ENCODE peak calls at places on chromosomes 13 and 19, in seven cellular contexts. One of them, this sample, is unnamed.

GRCh38 chr19:37007587-37008220 is 70.5 kb upstream of the ZNF420 start:
- DNase-seq in IMR-90: no peak
- DNase-seq in stomach: peak; percentile 27
- DNase-seq in heart left ventricle: peak; percentile 74
- DNase-seq in spleen: peak; percentile 81
- DNase-seq in uterus: no peak
- DNase-seq in A549: no peak
- DNase-seq in this sample: no peak

GRCh38 chr13:50198508-50198907 is 183.3 kb downstream of the KCNRG start:
- DNase-seq in IMR-90: peak; percentile 20
- DNase-seq in stomach: no peak
- DNase-seq in heart left ventricle: no peak
- DNase-seq in spleen: no peak
- DNase-seq in uterus: no peak
- DNase-seq in A549: no peak
- DNase-seq in this sample: no peak

GRCh38 chr13:52838433-52839107 is 9.9 kb downstream of the PCDH8 start:
- DNase-seq in IMR-90: no peak
- DNase-seq in stomach: no peak
- DNase-seq in heart left ventricle: no peak
- DNase-seq in spleen: no peak
- DNase-seq in uterus: no peak
- DNase-seq in A549: no peak
- DNase-seq in this sample: no peak

GRCh38 chr13:42361701-42362100 is 89.7 kb downstream of the AKAP11 start:
- DNase-seq in IMR-90: no peak
- DNase-seq in stomach: no peak
- DNase-seq in heart left ventricle: no peak
- DNase-seq in spleen: no peak
- DNase-seq in uterus: no peak
- DNase-seq in A549: no peak
- DNase-seq in this sample: no peak

GRCh38 chr19:2047449-2048103 is 3.5 kb downstream of the MKNK2 start:
- DNase-seq in IMR-90: no peak
- DNase-seq in stomach: peak; percentile 82
- DNase-seq in heart left ventricle: no peak
- DNase-seq in spleen: peak; percentile 79
- DNase-seq in uterus: peak; percentile 68
- DNase-seq in A549: peak; percentile 53
- DNase-seq in this sample: peak; percentile 75

GRCh38 chr13:111458001-111458531 is 137.6 kb downstream of the TEX29 start:
- DNase-seq in IMR-90: no peak
- DNase-seq in stomach: no peak
- DNase-seq in heart left ventricle: no peak
- DNase-seq in spleen: no peak
- DNase-seq in uterus: no peak
- DNase-seq in A549: no peak
- DNase-seq in this sample: no peak

GRCh38 chr13:60591348-60591747 is 194.3 kb downstream of the TDRD3 start:
- DNase-seq in IMR-90: peak; percentile 48
- DNase-seq in stomach: no peak
- DNase-seq in heart left ventricle: no peak
- DNase-seq in spleen: no peak
- DNase-seq in uterus: no peak
- DNase-seq in A549: no peak
- DNase-seq in this sample: peak; percentile 12

GRCh38 chr19:1379961-1380489 is 3.7 kb upstream of the NDUFS7 start:
- DNase-seq in IMR-90: no peak
- DNase-seq in stomach: no peak
- DNase-seq in heart left ventricle: no peak
- DNase-seq in spleen: no peak
- DNase-seq in uterus: no peak
- DNase-seq in A549: no peak
- DNase-seq in this sample: no peak

GRCh38 chr13:102591988-102592781 is 4.6 kb upstream of the TPP2 start:
- DNase-seq in IMR-90: peak; percentile 75
- DNase-seq in stomach: peak; percentile 67
- DNase-seq in heart left ventricle: peak; percentile 68
- DNase-seq in spleen: peak; percentile 90
- DNase-seq in uterus: peak; percentile 79
- DNase-seq in A549: peak; percentile 40
- DNase-seq in this sample: peak; percentile 61
- TF ChIP-seq POLR2A in IMR-90: no peak
- TF ChIP-seq POLR2A in stomach: no peak
- TF ChIP-seq POLR2A in heart left ventricle: no peak
- TF ChIP-seq POLR2A in spleen: no peak
- TF ChIP-seq POLR2A in uterus: no peak
- TF ChIP-seq POLR2A in A549: no peak
- TF ChIP-seq POLR2A in this sample: no peak

DNA sequence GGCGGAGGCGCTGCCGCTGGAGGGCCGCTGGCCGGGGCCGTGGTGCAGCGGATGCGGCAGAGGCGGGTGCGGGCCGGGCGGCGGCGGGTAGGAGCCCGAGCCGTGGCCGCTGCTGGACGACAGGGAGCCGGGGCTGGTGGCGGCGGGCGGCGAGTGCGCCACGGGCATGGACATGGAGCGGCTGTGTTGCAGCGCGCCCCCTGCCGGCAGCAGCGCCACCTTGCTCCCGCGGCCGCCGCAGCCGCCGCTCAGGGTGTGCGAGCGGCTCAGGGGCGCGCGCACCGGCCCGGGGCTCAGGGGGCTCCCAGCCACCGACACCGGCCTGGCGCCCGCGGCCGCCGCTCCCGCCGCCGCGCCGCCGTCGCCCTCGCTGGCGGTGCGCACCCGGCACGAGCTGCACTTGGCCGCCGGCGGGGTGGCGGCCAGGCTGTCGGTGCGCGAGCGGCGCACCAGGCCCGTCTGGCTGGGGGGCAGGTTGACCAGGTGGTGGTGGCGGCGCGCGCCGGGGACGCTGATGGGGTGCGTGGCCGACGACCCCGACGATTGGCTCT is 1.7 kb downstream of the IRS2 start:
- DNase-seq in IMR-90: peak; percentile 62
- DNase-seq in stomach: peak; percentile 85
- DNase-seq in heart left ventricle: peak; percentile 83
- DNase-seq in spleen: peak; percentile 94
- DNase-seq in uterus: peak; percentile 62
- DNase-seq in A549: no peak
- DNase-seq in this sample: peak; percentile 91
- TF ChIP-seq POLR2A in IMR-90: no peak
- TF ChIP-seq POLR2A in stomach: no peak
- TF ChIP-seq POLR2A in heart left ventricle: no peak
- TF ChIP-seq POLR2A in spleen: no peak
- TF ChIP-seq POLR2A in uterus: no peak
- TF ChIP-seq POLR2A in A549: no peak
- TF ChIP-seq POLR2A in this sample: no peak

GRCh38 chr19:47716270-47716937 is 3.2 kb downstream of the EHD2 start:
- DNase-seq in IMR-90: no peak
- DNase-seq in stomach: no peak
- DNase-seq in heart left ventricle: no peak
- DNase-seq in spleen: no peak
- DNase-seq in uterus: no peak
- DNase-seq in A549: no peak
- DNase-seq in this sample: no peak

GRCh38 chr19:47723573-47723923 is 10.3 kb downstream of the EHD2 start:
- DNase-seq in IMR-90: peak; percentile 95
- DNase-seq in stomach: peak; percentile 51
- DNase-seq in heart left ventricle: peak; percentile 47
- DNase-seq in spleen: no peak
- DNase-seq in uterus: peak; percentile 82
- DNase-seq in A549: no peak
- DNase-seq in this sample: no peak

GRCh38 chr19:47714339-47714738 is 1.1 kb downstream of the EHD2 start:
- DNase-seq in IMR-90: no peak
- DNase-seq in stomach: no peak
- DNase-seq in heart left ventricle: no peak
- DNase-seq in spleen: no peak
- DNase-seq in uterus: no peak
- DNase-seq in A549: no peak
- DNase-seq in this sample: no peak

GRCh38 chr19:47720669-47721068 is 7.4 kb downstream of the EHD2 start:
- DNase-seq in IMR-90: no peak
- DNase-seq in stomach: no peak
- DNase-seq in heart left ventricle: no peak
- DNase-seq in spleen: no peak
- DNase-seq in uterus: no peak
- DNase-seq in A549: no peak
- DNase-seq in this sample: no peak

DNA sequence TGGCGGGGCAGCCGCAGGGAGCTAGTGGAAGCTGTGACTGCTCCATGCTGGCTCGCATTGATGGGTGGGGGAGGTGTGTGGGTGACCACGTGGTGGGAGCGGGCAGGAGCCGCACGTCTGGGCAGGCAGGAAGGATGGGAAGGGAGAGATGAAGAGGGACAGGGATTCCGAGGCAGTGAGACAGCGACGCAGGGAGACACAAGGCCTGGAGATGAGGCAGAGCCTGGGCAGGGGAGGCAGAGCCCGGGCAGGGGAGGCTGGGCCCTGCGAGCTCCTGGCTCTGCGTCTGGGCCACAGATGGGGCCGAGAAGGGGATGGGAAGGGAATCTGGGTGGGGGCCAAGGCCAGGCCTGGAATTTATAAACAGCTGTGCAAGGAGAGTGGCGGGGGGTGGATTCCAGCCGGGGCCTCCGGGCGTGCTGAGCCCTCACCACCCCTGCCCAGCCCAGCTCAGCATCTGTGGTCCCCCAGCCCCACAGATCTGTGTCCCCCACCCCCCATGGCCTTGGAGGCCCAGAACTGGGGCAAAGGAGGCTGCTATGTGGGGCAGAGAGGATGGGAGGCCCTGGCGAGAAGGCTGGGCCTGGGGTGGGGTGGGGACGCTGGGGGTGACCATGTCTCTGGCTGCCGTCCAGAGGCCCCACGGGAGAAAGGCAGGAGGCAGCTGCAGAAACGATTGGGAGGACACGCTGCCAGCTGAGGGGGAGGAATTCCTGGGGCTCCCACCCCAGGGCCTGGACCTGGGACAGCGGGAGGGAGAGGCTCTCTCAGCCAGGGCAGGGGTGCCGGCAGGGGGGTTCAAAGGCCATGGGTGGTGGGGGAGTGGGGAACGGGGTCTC is 6.0 kb downstream of the EHD2 start:
- DNase-seq in IMR-90: peak; percentile 99
- DNase-seq in stomach: peak; percentile 60
- DNase-seq in heart left ventricle: peak; percentile 91
- DNase-seq in spleen: peak; percentile 81
- DNase-seq in uterus: peak; percentile 95
- DNase-seq in A549: peak; percentile 79
- DNase-seq in this sample: peak; percentile 75
- TF ChIP-seq POLR2A in IMR-90: no peak
- TF ChIP-seq POLR2A in stomach: no peak
- TF ChIP-seq POLR2A in heart left ventricle: no peak
- TF ChIP-seq POLR2A in spleen: no peak
- TF ChIP-seq POLR2A in uterus: peak; percentile 49
- TF ChIP-seq POLR2A in A549: no peak
- TF ChIP-seq POLR2A in this sample: peak; percentile 24

GRCh38 chr19:49301866-49302252 is 23.1 kb downstream of the SLC6A16 start:
- DNase-seq in IMR-90: no peak
- DNase-seq in stomach: no peak
- DNase-seq in heart left ventricle: no peak
- DNase-seq in spleen: no peak
- DNase-seq in uterus: no peak
- DNase-seq in A549: no peak
- DNase-seq in this sample: no peak
- TF ChIP-seq POLR2A in IMR-90: no peak
- TF ChIP-seq POLR2A in stomach: no peak
- TF ChIP-seq POLR2A in heart left ventricle: no peak
- TF ChIP-seq POLR2A in spleen: no peak
- TF ChIP-seq POLR2A in uterus: no peak
- TF ChIP-seq POLR2A in A549: no peak
- TF ChIP-seq POLR2A in this sample: no peak

GRCh38 chr19:13841339-13842293 is 35.3 kb upstream of the NANOS3 start:
- DNase-seq in IMR-90: no peak
- DNase-seq in stomach: peak; percentile 78
- DNase-seq in heart left ventricle: peak; percentile 70
- DNase-seq in spleen: peak; percentile 89
- DNase-seq in uterus: no peak
- DNase-seq in A549: no peak
- DNase-seq in this sample: no peak
- TF ChIP-seq POLR2A in IMR-90: peak; percentile 19
- TF ChIP-seq POLR2A in stomach: no peak
- TF ChIP-seq POLR2A in heart left ventricle: peak; percentile 15
- TF ChIP-seq POLR2A in spleen: no peak
- TF ChIP-seq POLR2A in uterus: peak; percentile 25
- TF ChIP-seq POLR2A in A549: no peak
- TF ChIP-seq POLR2A in this sample: peak; percentile 31